ENCODE peak calls at places on chromosomes 6 and 20, in six cellular contexts. V, D, T, G, L and P are unnamed samples.

GRCh38 chr20:11882651-11883050 is 35.0 kb upstream of the BTBD3 start:
- DNase-seq in T (no peak), L (no peak), G (no peak), V (no peak), D (no peak), P (no peak)

GRCh38 chr20:33653900-33654596 is 8.1 kb upstream of the C20orf144 start:
- DNase-seq in G (peak), T (peak), D (no peak), L (no peak), V (no peak), P (no peak)

GRCh38 chr20:40532103-40532502 is 156.9 kb downstream of the MAFB start:
- DNase-seq in V (no peak), D (peak), L (peak), G (no peak), T (peak), P (peak)

GRCh38 chr20:31985152-31985551 is 17.2 kb downstream of the XKR7 start:
- DNase-seq in L (no peak), G (no peak), V (peak), D (no peak), T (no peak), P (no peak)

GRCh38 chr6:105178636-105179035 is 1.2 kb downstream of the POPDC3 start:
- DNase-seq in G (no peak), L (no peak), T (no peak), D (no peak), V (no peak), P (no peak)

GRCh38 chr6:35320031-35320410 is 22.3 kb upstream of the PPARD start:
- DNase-seq in L (no peak), V (no peak), G (no peak), D (no peak), T (no peak), P (no peak)

GRCh38 chr20:1264727-1265126 is 1.4 kb upstream of the SNPH start:
- DNase-seq in G (no peak), T (no peak), V (no peak), L (no peak), D (no peak), P (no peak)

GRCh38 chr6:169864148-169865030 is 113.0 kb downstream of the ERMARD start:
- DNase-seq in G (peak), L (no peak), V (no peak), T (peak), D (no peak), P (no peak)

GRCh38 chr6:148971027-148971927 is 224.4 kb downstream of the UST start:
- DNase-seq in D (no peak), V (no peak), L (no peak), G (no peak), T (no peak), P (no peak)

GRCh38 chr6:32255212-32256153 is 31.6 kb upstream of the NOTCH4 start:
- DNase-seq in G (peak), V (peak), L (peak), T (peak), D (peak), P (peak)

GRCh38 chr20:23365390-23366165 is 3.6 kb downstream of the GZF1 start:
- DNase-seq in L (no peak), D (no peak), T (peak), V (no peak), G (no peak), P (no peak)

GRCh38 chr6:18350271-18350670 is 36.9 kb upstream of the RNF144B start:
- DNase-seq in L (no peak), V (no peak), D (no peak), G (no peak), T (no peak), P (no peak)

GRCh38 chr6:168060521-168060931 is 18.5 kb downstream of the FRMD1 start:
- DNase-seq in G (peak), L (no peak), T (peak), D (peak), V (peak), P (peak)

GRCh38 chr6:37134622-37135191 is 35.2 kb upstream of the PIM1 start:
- DNase-seq in D (peak), G (peak), T (peak), L (no peak), V (no peak), P (peak)

GRCh38 chr6:166474721-166475565 is 92.2 kb upstream of the MPC1 start:
- DNase-seq in D (no peak), L (no peak), T (no peak), G (no peak), V (no peak), P (no peak)

GRCh38 chr20:51625105-51625504 is 82.6 kb upstream of the NFATC2 start:
- DNase-seq in V (no peak), T (no peak), D (no peak), L (no peak), G (no peak), P (no peak)

GRCh38 chr6:157593596-157593995 is 212.6 kb downstream of the ZDHHC14 start:
- DNase-seq in T (no peak), L (no peak), V (no peak), D (no peak), G (no peak), P (no peak)

GRCh38 chr20:45347297-45347935 is 808 bp downstream of the SDC4 start:
- DNase-seq in D (no peak), T (no peak), G (no peak), V (no peak), L (no peak), P (no peak)

GRCh38 chr6:38078671-38079070 is 259.1 kb downstream of the ZFAND3 start:
- DNase-seq in T (no peak), V (no peak), L (no peak), G (no peak), D (no peak), P (no peak)

GRCh38 chr6:37794825-37795224 is 24.7 kb upstream of the ZFAND3 start:
- DNase-seq in T (no peak), V (no peak), D (no peak), G (no peak), L (no peak), P (peak)